ENCODE peak calls at places on chromosomes 6 and 20, in six cellular contexts. I is CD8-positive, alpha-beta T cell; A is lower lobe of right lung; R is transverse colon; Q is right lobe of liver; L is GM23338. F is an unnamed sample. For H3K27me3, the result is how much of the 10 kb centered on the place peaks cover.

GRCh38 chr6:30555428-30556005 is 772 bp downstream of the GNL1 start:
- DNase-seq in I (no peak), A (peak), R (peak), Q (no peak), L (peak), F (peak)

GRCh38 chr6:30154709-30155521 is 6.1 kb downstream of the TRIM10 start:
- DNase-seq in I (no peak), A (no peak), R (peak), Q (no peak), L (no peak), F (no peak)

GRCh38 chr6:152380993-152381898 is 255.9 kb downstream of the SYNE1 start:
- DNase-seq in I (no peak), A (peak), R (peak), Q (peak), L (no peak), F (no peak)

GRCh38 chr6:18171861-18172260 is 16.6 kb downstream of the KDM1B start:
- DNase-seq in I (no peak), A (no peak), R (no peak), Q (no peak), L (no peak), F (no peak)

GRCh38 chr6:48087448-48087847 is 23.5 kb downstream of the PTCHD4 start:
- DNase-seq in I (no peak), A (no peak), R (no peak), Q (no peak), L (peak), F (peak)

GRCh38 chr6:82761674-82762345 is 303.8 kb downstream of the UBE3D start:
- DNase-seq in I (no peak), A (no peak), R (no peak), Q (no peak), L (no peak), F (no peak)

GRCh38 chr6:52942221-52942620 is 32.7 kb upstream of the GSTA3 start:
- DNase-seq in I (no peak), A (no peak), R (no peak), Q (no peak), L (no peak), F (no peak)

GRCh38 chr20:46204594-46205205 is 86.6 kb downstream of the CD40 start:
- DNase-seq in I (no peak), A (no peak), R (no peak), Q (no peak), L (no peak), F (no peak)

GRCh38 chr20:44683263-44684046 is 31.7 kb upstream of the CCN5 start:
- DNase-seq in I (peak), A (peak), R (peak), Q (peak), L (peak), F (peak)

GRCh38 chr20:10666221-10667076 is 7.3 kb downstream of the JAG1 start:
- DNase-seq in I (no peak), A (no peak), R (no peak), Q (no peak), L (no peak), F (no peak)

GRCh38 chr6:109453594-109454482 is 1.7 kb downstream of the MICAL1 start:
- DNase-seq in I (no peak), A (no peak), R (no peak), Q (no peak), L (no peak), F (no peak)

DNA sequence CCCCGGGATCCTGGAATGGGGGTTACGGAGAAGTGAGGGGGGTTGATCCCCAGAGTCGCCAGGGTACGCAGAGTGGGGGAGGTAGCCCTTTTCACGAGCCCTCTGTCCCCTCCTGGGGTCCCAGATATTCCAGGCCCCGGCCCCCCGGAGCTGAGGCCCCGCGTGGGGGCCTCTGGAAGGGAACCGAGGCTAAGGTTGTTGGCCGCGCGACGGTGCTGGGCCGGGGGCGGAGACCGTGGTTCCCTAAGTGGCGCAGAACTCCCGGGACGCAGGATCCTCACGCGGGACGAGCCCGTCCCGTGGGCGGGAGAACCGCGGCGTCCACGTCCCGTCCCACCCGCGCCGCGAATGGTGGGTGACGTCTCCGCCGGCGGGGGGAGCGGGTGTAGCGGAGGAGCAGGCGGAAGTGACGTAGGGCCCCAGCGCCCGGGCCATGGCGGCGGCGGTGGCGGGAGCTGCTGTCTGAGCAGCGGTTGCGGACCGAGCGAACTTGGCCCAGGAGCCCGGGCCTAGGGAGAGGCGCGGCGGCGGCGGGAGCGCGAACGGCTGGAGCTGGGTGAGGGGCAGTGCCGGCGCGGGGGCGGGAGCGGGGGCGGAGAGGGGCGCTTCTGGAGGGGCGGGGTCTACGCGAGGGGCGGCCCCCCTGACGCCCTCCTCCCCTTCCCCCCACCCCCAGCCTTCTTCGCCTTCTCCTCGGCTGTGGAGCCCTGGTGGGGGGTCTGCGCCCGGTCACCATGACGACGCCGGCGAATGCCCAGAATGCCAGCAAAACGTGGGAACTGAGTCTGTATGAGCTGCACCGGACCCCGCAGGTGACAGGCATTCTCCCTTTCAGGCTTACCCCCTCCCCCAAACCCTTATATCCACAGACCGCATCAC is at the start of gene RING1:
- DNase-seq in I (peak), A (peak), R (peak), Q (peak), L (peak), F (peak)
- H3K27me3 ChIP-seq in I (under half), A (under half), R (under half), Q (under half), L (half or more), F (under half)

DNA sequence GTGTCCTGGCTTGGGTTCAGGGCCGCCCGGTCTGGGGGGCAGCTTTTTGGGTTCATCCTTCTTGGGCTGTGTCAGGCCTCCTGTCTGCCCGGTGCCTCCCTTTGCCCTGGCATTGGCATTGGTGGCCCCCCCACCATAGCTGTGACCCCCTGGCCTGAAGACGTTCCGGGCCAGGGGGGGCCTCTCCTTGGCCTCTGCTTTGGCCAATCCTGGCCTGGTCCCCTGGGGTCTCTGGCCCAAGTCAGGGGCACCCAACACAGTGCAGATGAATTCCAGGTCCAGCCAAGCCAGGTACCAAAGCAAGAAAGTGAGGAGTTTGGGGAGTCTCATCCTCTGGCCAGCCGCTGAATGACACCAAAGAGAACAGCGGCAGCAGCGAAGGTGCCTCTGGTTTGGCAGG is 429 bp downstream of the GDF5 start:
- DNase-seq in I (no peak), A (no peak), R (no peak), Q (no peak), L (no peak), F (no peak)
- H3K4me3 ChIP-seq in I (no peak), A (peak), R (no peak), Q (no peak), L (no peak), F (no peak)

DNA sequence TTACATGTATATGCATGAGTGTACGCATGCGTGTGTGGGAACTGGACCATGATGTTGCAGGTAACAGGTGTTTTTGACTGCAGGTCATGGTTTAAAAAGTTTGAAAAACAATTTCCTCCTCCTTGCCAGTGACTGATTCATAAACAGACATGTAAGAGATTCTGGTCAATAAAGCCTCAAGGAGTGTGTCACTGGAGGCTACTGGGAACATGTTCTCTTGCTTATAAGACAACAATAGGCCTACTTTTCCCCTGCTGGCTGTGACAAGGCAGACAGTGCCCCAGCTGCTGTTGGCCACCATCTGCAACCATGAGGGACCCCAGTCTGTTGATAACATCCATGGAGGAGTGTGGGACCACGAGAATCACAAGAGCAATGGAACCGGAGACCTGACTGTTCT is 12.7 kb downstream of the LEMD2 start:
- DNase-seq in I (no peak), A (no peak), R (no peak), Q (no peak), L (no peak), F (no peak)
- H3K27ac ChIP-seq in I (no peak), A (no peak), R (no peak), Q (no peak), L (no peak), F (no peak)

GRCh38 chr20:36645353-36645752 is 643 bp downstream of the SLA2 start:
- DNase-seq in I (no peak), A (no peak), R (no peak), Q (no peak), L (no peak), F (no peak)

GRCh38 chr20:36644713-36645109 is 1.3 kb downstream of the SLA2 start:
- DNase-seq in I (no peak), A (no peak), R (no peak), Q (no peak), L (no peak), F (no peak)

GRCh38 chr20:36644032-36644712 is 1.8 kb downstream of the SLA2 start:
- DNase-seq in I (peak), A (no peak), R (peak), Q (no peak), L (no peak), F (no peak)

GRCh38 chr20:36641506-36641843 is 4.5 kb downstream of the SLA2 start:
- DNase-seq in I (no peak), A (no peak), R (no peak), Q (no peak), L (no peak), F (no peak)

GRCh38 chr20:36642136-36642535 is 3.9 kb downstream of the SLA2 start:
- DNase-seq in I (no peak), A (no peak), R (no peak), Q (no peak), L (no peak), F (no peak)
- H3K27me3 ChIP-seq in I (under half), A (under half), R (under half), Q (under half), L (under half), F (under half)

GRCh38 chr20:21185849-21186248 is 60.0 kb downstream of the KIZ start:
- DNase-seq in I (no peak), A (no peak), R (no peak), Q (no peak), L (no peak), F (no peak)

GRCh38 chr20:21184810-21185209 is 58.9 kb downstream of the KIZ start:
- DNase-seq in I (no peak), A (no peak), R (no peak), Q (no peak), L (no peak), F (no peak)

GRCh38 chr20:21182832-21183563 is 57.1 kb downstream of the KIZ start:
- DNase-seq in I (no peak), A (no peak), R (peak), Q (no peak), L (no peak), F (no peak)

GRCh38 chr20:21181028-21181427 is 55.1 kb downstream of the KIZ start:
- DNase-seq in I (no peak), A (no peak), R (no peak), Q (no peak), L (no peak), F (no peak)

DNA sequence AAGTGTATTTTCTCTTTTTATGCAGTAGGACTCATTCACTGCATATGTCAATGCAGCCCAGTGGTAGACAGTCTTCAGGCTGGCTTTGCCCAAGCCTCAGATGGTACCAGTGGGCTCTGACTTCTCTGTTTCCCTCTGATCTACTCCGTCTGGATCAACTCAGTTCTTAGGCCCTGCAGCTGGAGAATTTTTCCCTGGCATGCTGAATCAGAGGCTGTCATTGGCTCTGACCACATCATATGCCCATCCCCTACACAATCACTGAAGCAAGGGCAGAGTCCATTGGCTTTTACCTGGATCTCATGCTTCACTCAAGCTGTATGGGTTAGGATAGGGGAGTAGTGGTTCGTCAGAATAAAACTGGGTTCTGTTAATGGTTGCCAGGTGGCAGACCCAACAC is 57.8 kb downstream of the KIZ start:
- DNase-seq in I (no peak), A (no peak), R (no peak), Q (no peak), L (no peak), F (no peak)
- H3K4me3 ChIP-seq in I (no peak), A (no peak), R (no peak), Q (no peak), L (no peak), F (no peak)